ENCODE peak calls at places on chromosomes 2 and 18, in five cellular contexts. W is tibial artery, Y is hepatocyte, C is heart left ventricle, V is thoracic aorta. B is an unnamed sample.

GRCh38 chr18:76803814-76804213 is 18.5 kb upstream of the ZNF236 start:
- DNase-seq in C (peak; percentile 47), V (no peak), Y (peak; percentile 73), W (peak; percentile 71), B (no peak)

GRCh38 chr2:67548317-67549095 is 151.4 kb downstream of the ETAA1 start:
- DNase-seq in Y (no peak), C (no peak), W (no peak), V (no peak), B (no peak)

GRCh38 chr2:182587831-182588230 is 128.2 kb upstream of the DNAJC10 start:
- DNase-seq in Y (no peak), C (no peak), W (no peak), V (no peak), B (no peak)

GRCh38 chr2:237998530-237998929 is 31.7 kb downstream of the UBE2F start:
- DNase-seq in C (no peak), Y (peak; percentile 45), V (no peak), W (no peak), B (no peak)

GRCh38 chr2:41966431-41966893 is 81.4 kb upstream of the PKDCC start:
- DNase-seq in W (peak; percentile 96), Y (peak; percentile 69), V (peak; percentile 87), C (peak; percentile 91), B (peak; percentile 92)

GRCh38 chr2:235860846-235861245 is 307.3 kb downstream of the GBX2 start:
- DNase-seq in V (no peak), Y (no peak), W (no peak), C (no peak), B (no peak)

GRCh38 chr18:58208207-58208944 is 164.3 kb downstream of the NEDD4L start:
- DNase-seq in V (no peak), W (no peak), C (no peak), Y (no peak), B (no peak)

GRCh38 chr2:72270556-72271275 is 123.1 kb upstream of the CYP26B1 start:
- DNase-seq in C (no peak), V (no peak), W (no peak), Y (no peak), B (no peak)

GRCh38 chr2:207403950-207404349 is 125.8 kb upstream of the CREB1 start:
- DNase-seq in C (no peak), W (no peak), V (no peak), Y (no peak), B (no peak)

GRCh38 chr2:237557633-237558015 is 8.8 kb upstream of the PRLH start:
- DNase-seq in V (no peak), W (no peak), C (no peak), Y (no peak), B (no peak)

GRCh38 chr18:31039426-31039825 is 3.1 kb downstream of the DSC3 start:
- DNase-seq in V (no peak), C (no peak), W (no peak), Y (no peak), B (no peak)

GRCh38 chr2:20428717-20429490 is 18.0 kb upstream of the RHOB start:
- DNase-seq in V (no peak), C (no peak), Y (no peak), W (peak; percentile 51), B (no peak)

GRCh38 chr18:7146067-7146466 is 28.5 kb upstream of the LAMA1 start:
- DNase-seq in C (no peak), V (no peak), Y (no peak), W (no peak), B (no peak)

GRCh38 chr2:161379740-161380139 is 36.4 kb upstream of the TBR1 start:
- DNase-seq in V (no peak), W (no peak), C (peak; percentile 76), Y (no peak), B (peak; percentile 46)

GRCh38 chr2:120440521-120441350 is 94.8 kb downstream of the INHBB start:
- DNase-seq in W (no peak), V (no peak), C (no peak), Y (no peak), B (no peak)

GRCh38 chr2:240788482-240788881 is 31.5 kb downstream of the KIF1A start:
- DNase-seq in W (no peak), C (peak; percentile 8), V (no peak), Y (no peak), B (no peak)

GRCh38 chr2:151996243-151997003 is 102.4 kb downstream of the CACNB4 start:
- DNase-seq in Y (no peak), W (no peak), C (no peak), V (no peak), B (no peak)

GRCh38 chr18:36050479-36050878 is 16.9 kb downstream of the RPRD1A start:
- DNase-seq in V (no peak), Y (no peak), C (no peak), W (no peak), B (no peak)

GRCh38 chr2:48433682-48434081 is 96.3 kb upstream of the STON1 start:
- DNase-seq in Y (no peak), C (peak; percentile 51), V (no peak), W (no peak), B (peak; percentile 50)

GRCh38 chr2:203534486-203535077 is 519 bp downstream of the RAPH1 start:
- DNase-seq in W (peak; percentile 71), C (peak; percentile 48), V (peak; percentile 3), Y (no peak), B (no peak)

GRCh38 chr18:1006965-1007364 is 102.3 kb downstream of the ADCYAP1 start:
- DNase-seq in Y (no peak), W (no peak), C (no peak), V (no peak), B (no peak)

GRCh38 chr2:111054791-111055627 is 65.7 kb upstream of the BCL2L11 start:
- DNase-seq in V (no peak), Y (peak; percentile 4), W (no peak), C (no peak), B (no peak)

GRCh38 chr18:49006641-49007136 is 55.9 kb upstream of the SMAD7 start:
- DNase-seq in W (no peak), V (no peak), C (peak; percentile 8), Y (no peak), B (no peak)

GRCh38 chr18:41873730-41874129 is 81.3 kb upstream of the PIK3C3 start:
- DNase-seq in Y (no peak), W (no peak), C (no peak), V (no peak), B (no peak)

GRCh38 chr2:124609667-124610066 is 584.6 kb downstream of the CNTNAP5 start:
- DNase-seq in C (no peak), W (no peak), V (no peak), Y (no peak), B (no peak)

GRCh38 chr2:205563646-205564045 is 118.7 kb upstream of the NRP2 start:
- DNase-seq in W (no peak), Y (no peak), C (peak; percentile 40), V (no peak), B (no peak)

GRCh38 chr2:168136392-168136977 is 110.9 kb downstream of the STK39 start:
- DNase-seq in Y (no peak), V (no peak), C (no peak), W (no peak), B (no peak)

GRCh38 chr18:69819460-69819859 is 128.2 kb downstream of the CD226 start:
- DNase-seq in W (no peak), V (no peak), C (no peak), Y (no peak), B (no peak)

GRCh38 chr2:152573168-152573567 is 144.1 kb downstream of the PRPF40A start:
- DNase-seq in Y (no peak), V (no peak), C (no peak), W (no peak), B (no peak)

GRCh38 chr2:176115883-176116813 is at the start of gene HOXD10:
- DNase-seq in C (no peak), V (no peak), W (no peak), Y (no peak), B (peak; percentile 81)

GRCh38 chr2:176114930-176115625 is 1.5 kb upstream of the HOXD10 start:
- DNase-seq in W (no peak), Y (no peak), C (no peak), V (no peak), B (no peak)

GRCh38 chr2:176118606-176119370 is 2.2 kb downstream of the HOXD10 start:
- DNase-seq in W (no peak), Y (no peak), C (no peak), V (no peak), B (no peak)

GRCh38 chr2:176117823-176118376 is 1.3 kb downstream of the HOXD10 start:
- DNase-seq in C (no peak), V (no peak), W (no peak), Y (no peak), B (no peak)

DNA sequence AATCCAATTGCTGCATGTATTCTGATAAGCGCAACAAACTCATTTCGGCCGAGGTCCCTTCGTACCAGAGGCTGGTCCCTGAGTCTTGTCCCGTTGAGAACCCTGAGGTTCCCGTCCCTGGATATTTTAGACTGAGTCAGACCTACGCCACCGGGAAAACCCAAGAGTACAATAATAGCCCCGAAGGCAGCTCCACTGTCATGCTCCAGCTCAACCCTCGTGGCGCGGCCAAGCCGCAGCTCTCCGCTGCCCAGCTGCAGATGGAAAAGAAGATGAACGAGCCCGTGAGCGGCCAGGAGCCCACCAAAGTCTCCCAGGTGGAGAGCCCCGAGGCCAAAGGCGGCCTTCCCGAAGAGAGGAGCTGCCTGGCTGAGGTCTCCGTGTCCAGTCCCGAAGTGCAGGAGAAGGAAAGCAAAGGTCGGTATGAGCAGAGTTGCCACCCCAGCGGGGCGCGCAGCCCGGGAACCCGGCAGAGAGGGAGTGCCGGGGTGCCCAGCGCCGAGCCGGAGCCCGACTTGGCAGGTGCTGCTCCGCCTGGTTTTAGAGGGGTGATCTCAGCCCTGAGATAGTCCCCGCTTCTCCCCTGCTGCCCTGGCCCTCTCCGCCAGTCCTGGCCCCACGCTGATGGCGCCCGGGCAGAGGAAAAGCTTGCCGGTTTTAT is 714 bp downstream of the HOXD10 start:
- DNase-seq in W (no peak), C (no peak), V (no peak), Y (no peak), B (no peak)
- H3K27ac ChIP-seq in W (no peak overlapping the region), C (no peak overlapping the region), V (peak overlapping the region; percentile 34), Y (no peak overlapping the region), B (no peak overlapping the region)

GRCh38 chr2:211879323-211879722 is 659.3 kb downstream of the ERBB4 start:
- DNase-seq in V (no peak), W (no peak), C (no peak), Y (no peak), B (no peak)
- TF ChIP-seq CTCF in V (no peak), W (peak; percentile 21), C (peak; percentile 16), Y (peak; percentile 49), B (peak; percentile 45)

DNA sequence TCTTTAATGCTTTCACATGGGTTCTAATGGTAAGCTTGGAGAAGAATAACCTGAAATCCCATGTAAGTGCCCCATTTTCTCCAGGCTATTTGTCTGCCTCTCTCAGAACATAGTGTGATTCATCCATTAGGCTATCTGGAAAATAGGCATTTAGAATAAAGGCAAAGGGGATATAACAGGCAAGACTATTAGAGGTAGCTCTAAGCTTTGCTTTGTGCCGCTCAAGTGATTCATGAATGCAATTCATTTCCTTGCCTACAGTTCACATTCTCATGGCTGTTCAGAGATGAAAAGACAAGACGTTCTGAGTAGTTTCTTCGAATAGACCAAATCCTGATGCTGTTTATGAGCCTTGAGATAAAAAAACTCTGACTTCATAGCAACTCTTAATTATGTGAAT is 101.7 kb downstream of the ANKRD44 start:
- DNase-seq in Y (no peak), W (no peak), V (no peak), C (no peak), B (no peak)
- H3K4me1 ChIP-seq in Y (peaks cover 13% of the 10 kb centered on the region), W (peaks cover 39% of the 10 kb centered on the region), V (peaks cover 78% of the 10 kb centered on the region), C (peaks cover 41% of the 10 kb centered on the region), B (peaks cover 4% of the 10 kb centered on the region)

GRCh38 chr2:100821255-100821912 is 1.4 kb downstream of the NPAS2 start:
- DNase-seq in Y (no peak), V (no peak), W (no peak), C (no peak), B (no peak)
- H3K27ac ChIP-seq in Y (peak overlapping the region; percentile 67), V (peak overlapping the region; percentile 7), W (no peak overlapping the region), C (peak overlapping the region; percentile 86), B (peak overlapping the region; percentile 84)